ENCODE peak calls at places on chromosomes 11 and 22, in four cellular contexts. One of them, this sample, is unnamed.

GRCh38 chr11:12377824-12378593 is 638 bp downstream of the PARVA start:
- DNase-seq in H1: peak; percentile 69
- DNase-seq in K562: peak; percentile 24
- DNase-seq in HepG2: peak; percentile 62
- DNase-seq in this sample: peak; percentile 75

GRCh38 chr11:102476812-102477211 is 24.2 kb upstream of the TMEM123 start:
- DNase-seq in K562: peak; percentile 16
- DNase-seq in HepG2: peak; percentile 95
- DNase-seq in H1: no peak
- DNase-seq in this sample: no peak

GRCh38 chr11:20601221-20601914 is 2.0 kb downstream of the SLC6A5 start:
- DNase-seq in HepG2: no peak
- DNase-seq in H1: no peak
- DNase-seq in K562: no peak
- DNase-seq in this sample: no peak

GRCh38 chr11:81907996-81908395 is 825.7 kb downstream of the FAM181B start:
- DNase-seq in HepG2: no peak
- DNase-seq in K562: no peak
- DNase-seq in H1: no peak
- DNase-seq in this sample: no peak

GRCh38 chr22:16609548-16610261 is 17.1 kb upstream of the CCT8L2 start:
- DNase-seq in H1: no peak
- DNase-seq in K562: peak; percentile 65
- DNase-seq in HepG2: no peak
- DNase-seq in this sample: no peak

GRCh38 chr11:67303989-67304411 is 670 bp downstream of the SSH3 start:
- DNase-seq in HepG2: no peak
- DNase-seq in H1: no peak
- DNase-seq in K562: no peak
- DNase-seq in this sample: no peak

GRCh38 chr11:14237333-14237988 is 121.5 kb downstream of the RRAS2 start:
- DNase-seq in HepG2: no peak
- DNase-seq in K562: no peak
- DNase-seq in H1: no peak
- DNase-seq in this sample: no peak

GRCh38 chr11:66727282-66727882 is 1.6 kb downstream of the SPTBN2 start:
- DNase-seq in K562: peak; percentile 78
- DNase-seq in HepG2: no peak
- DNase-seq in H1: no peak
- DNase-seq in this sample: no peak

GRCh38 chr11:41201156-41201555 is 258.3 kb downstream of the LRRC4C start:
- DNase-seq in K562: peak; percentile 6
- DNase-seq in HepG2: peak; percentile 21
- DNase-seq in H1: peak; percentile 29
- DNase-seq in this sample: no peak

GRCh38 chr22:46251266-46251665 is 1.2 kb upstream of the CDPF1 start:
- DNase-seq in K562: no peak
- DNase-seq in HepG2: no peak
- DNase-seq in H1: no peak
- DNase-seq in this sample: no peak

GRCh38 chr11:120792306-120792705 is 231.6 kb upstream of the TBCEL start:
- DNase-seq in K562: no peak
- DNase-seq in HepG2: no peak
- DNase-seq in H1: no peak
- DNase-seq in this sample: no peak

GRCh38 chr22:50398698-50399648 is 55.8 kb downstream of the PPP6R2 start:
- DNase-seq in K562: no peak
- DNase-seq in H1: no peak
- DNase-seq in HepG2: no peak
- DNase-seq in this sample: no peak

GRCh38 chr22:26395926-26396325 is 33.1 kb upstream of the ASPHD2 start:
- DNase-seq in HepG2: no peak
- DNase-seq in K562: no peak
- DNase-seq in H1: no peak
- DNase-seq in this sample: no peak

GRCh38 chr22:26401726-26402125 is 27.3 kb upstream of the ASPHD2 start:
- DNase-seq in HepG2: no peak
- DNase-seq in K562: peak; percentile 75
- DNase-seq in H1: no peak
- DNase-seq in this sample: peak; percentile 15

GRCh38 chr22:26394787-26395186 is 34.3 kb upstream of the ASPHD2 start:
- DNase-seq in HepG2: no peak
- DNase-seq in K562: no peak
- DNase-seq in H1: no peak
- DNase-seq in this sample: no peak

GRCh38 chr22:26399288-26399687 is 29.8 kb upstream of the ASPHD2 start:
- DNase-seq in HepG2: no peak
- DNase-seq in H1: no peak
- DNase-seq in K562: peak; percentile 50
- DNase-seq in this sample: no peak

GRCh38 chr22:26398741-26399153 is 30.3 kb upstream of the ASPHD2 start:
- DNase-seq in HepG2: no peak
- DNase-seq in K562: peak; percentile 31
- DNase-seq in H1: peak; percentile 33
- DNase-seq in this sample: peak; percentile 41
- TF ChIP-seq FOSL1 in HepG2: no peak
- TF ChIP-seq FOSL1 in K562: no peak
- TF ChIP-seq FOSL1 in H1: no peak
- TF ChIP-seq FOSL1 in this sample: no peak

GRCh38 chr22:37887610-37888378 is 18.3 kb upstream of the MICALL1 start:
- DNase-seq in K562: no peak
- DNase-seq in H1: no peak
- DNase-seq in HepG2: no peak
- DNase-seq in this sample: no peak
- TF ChIP-seq FOSL1 in K562: no peak
- TF ChIP-seq FOSL1 in H1: no peak
- TF ChIP-seq FOSL1 in HepG2: no peak
- TF ChIP-seq FOSL1 in this sample: no peak

DNA sequence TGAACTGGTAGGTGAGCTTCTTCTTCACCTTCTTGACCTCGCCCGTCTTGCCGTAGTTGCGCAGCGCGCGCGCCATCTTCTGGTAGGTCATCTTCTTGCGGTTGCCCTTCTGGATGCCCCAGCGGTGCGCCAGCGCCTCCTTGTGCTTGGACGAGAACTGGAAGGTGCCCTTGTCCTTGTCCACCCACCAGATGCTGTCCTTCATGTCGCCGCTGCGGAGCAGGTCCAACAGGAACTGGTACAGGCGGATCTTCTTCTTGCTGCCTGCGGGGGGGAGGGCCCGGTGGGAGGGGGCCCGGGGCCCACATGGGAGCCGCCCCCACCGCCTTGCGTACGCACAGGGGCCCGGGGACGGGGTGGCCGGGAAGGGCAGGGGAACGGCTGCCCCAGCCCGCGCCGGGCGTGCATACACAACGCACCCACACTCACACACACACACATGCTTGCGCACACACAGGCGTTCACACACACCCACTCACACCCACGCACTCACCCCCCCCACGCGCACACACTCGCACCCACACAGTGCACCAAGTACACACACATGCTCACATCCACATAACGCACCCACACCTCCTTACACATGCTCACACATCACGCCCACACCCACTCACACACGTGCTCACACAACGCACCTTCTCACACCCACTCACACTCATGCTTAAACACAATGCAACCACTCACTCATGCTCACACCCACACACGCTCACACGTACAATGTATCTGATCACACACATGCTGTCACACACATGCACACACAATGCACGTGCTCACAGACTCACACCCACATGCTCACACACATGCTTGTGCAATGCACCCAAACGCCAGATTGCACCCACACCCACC is 3.0 kb upstream of the MYBPC3 start:
- DNase-seq in H1: peak; percentile 95
- DNase-seq in K562: peak; percentile 83
- DNase-seq in HepG2: peak; percentile 86
- DNase-seq in this sample: peak; percentile 92
- TF ChIP-seq FOSL1 in H1: no peak
- TF ChIP-seq FOSL1 in K562: no peak
- TF ChIP-seq FOSL1 in HepG2: no peak
- TF ChIP-seq FOSL1 in this sample: no peak

GRCh38 chr11:72814831-72815618 is 814 bp downstream of the ATG16L2 start:
- DNase-seq in K562: peak; percentile 71
- DNase-seq in H1: no peak
- DNase-seq in HepG2: peak; percentile 54
- DNase-seq in this sample: peak; percentile 71
- TF ChIP-seq FOSL1 in K562: no peak
- TF ChIP-seq FOSL1 in H1: no peak
- TF ChIP-seq FOSL1 in HepG2: no peak
- TF ChIP-seq FOSL1 in this sample: no peak

GRCh38 chr22:19972652-19973550 is 31.3 kb upstream of the TXNRD2 start:
- DNase-seq in HepG2: no peak
- DNase-seq in H1: no peak
- DNase-seq in K562: peak; percentile 97
- DNase-seq in this sample: no peak
- TF ChIP-seq FOSL1 in HepG2: no peak
- TF ChIP-seq FOSL1 in H1: no peak
- TF ChIP-seq FOSL1 in K562: no peak
- TF ChIP-seq FOSL1 in this sample: no peak

This sample was measured in HCT116.